ENCODE peak calls at places on chromosome 17, in ten cellular contexts. Y is aorta; E is T-helper 17 cell; L is gastroesophageal sphincter; W is naive thymus-derived CD8-positive, alpha-beta T cell; T is left colon; V is SK-N-SH treated with all-trans-retinoic acid at 6 μM for 48 hours; D is lung; M is A549; C is stimulated activated naive CD8-positive, alpha-beta T cell treated with anti-CD3 and anti-CD28 coated beads, Interleukin-15, amount 100 ng/mL, for 72 hours. K is an unnamed sample.

GRCh38 chr17:79826210-79826680 is 13.0 kb downstream of the CBX4 start:
- ATAC-seq in W (no peak), V (no peak), T (no peak), E (no peak), L (no peak), C (no peak), Y (no peak), M (no peak), D (no peak), K (no peak)

GRCh38 chr17:20234266-20234665 is 225.1 kb downstream of the SPECC1 start:
- ATAC-seq in M (no peak), C (peak), L (no peak), V (no peak), D (no peak), T (no peak), E (peak), W (peak), Y (no peak), K (no peak)

GRCh38 chr17:6701719-6702118 is 11.4 kb downstream of the SLC13A5 start:
- ATAC-seq in T (no peak), E (peak), V (peak), W (peak), Y (no peak), C (peak), L (no peak), D (no peak), M (peak), K (no peak)

GRCh38 chr17:55284001-55284884 is 19.5 kb downstream of the HLF start:
- ATAC-seq in Y (no peak), E (no peak), W (no peak), M (no peak), C (no peak), D (peak), T (no peak), V (no peak), L (no peak), K (peak)

GRCh38 chr17:51527230-51527982 is 267.1 kb downstream of the UTP18 start:
- ATAC-seq in V (no peak), W (no peak), E (no peak), D (peak), L (no peak), T (no peak), Y (no peak), C (no peak), M (no peak), K (no peak)

GRCh38 chr17:49963277-49963625 is 5.7 kb upstream of the DLX4 start:
- ATAC-seq in E (no peak), W (no peak), Y (no peak), D (no peak), L (no peak), M (no peak), V (no peak), T (no peak), C (no peak), K (no peak)

GRCh38 chr17:40535924-40536717 is 29.2 kb downstream of the CCR7 start:
- ATAC-seq in E (no peak), M (no peak), L (peak), C (no peak), W (no peak), D (no peak), T (no peak), Y (peak), V (no peak), K (peak)

GRCh38 chr17:77394540-77395295 is 253.9 kb downstream of the SEC14L1 start:
- ATAC-seq in E (no peak), Y (no peak), V (peak), M (no peak), D (no peak), L (no peak), C (no peak), T (peak), W (no peak), K (peak)

GRCh38 chr17:14019186-14019956 is 49.9 kb upstream of the COX10 start:
- ATAC-seq in Y (no peak), W (no peak), M (no peak), E (no peak), C (peak), T (no peak), D (no peak), L (no peak), V (no peak), K (peak)

GRCh38 chr17:2855063-2855600 is 58.9 kb downstream of the RAP1GAP2 start:
- ATAC-seq in Y (no peak), D (no peak), E (no peak), T (no peak), W (no peak), C (no peak), V (no peak), M (no peak), L (no peak), K (no peak)

GRCh38 chr17:39408360-39408759 is 6.9 kb upstream of the FBXL20 start:
- ATAC-seq in M (no peak), T (no peak), E (no peak), W (no peak), V (no peak), D (no peak), Y (no peak), L (no peak), C (no peak), K (no peak)

GRCh38 chr17:81518785-81519283 is 6.2 kb upstream of the ACTG1 start:
- ATAC-seq in C (no peak), L (peak), Y (peak), M (peak), E (no peak), V (no peak), D (peak), W (peak), T (peak), K (peak)

GRCh38 chr17:31509805-31510177 is 118.3 kb downstream of the RAB11FIP4 start:
- ATAC-seq in D (no peak), V (no peak), Y (no peak), L (no peak), C (no peak), M (no peak), T (no peak), E (no peak), W (no peak), K (no peak)

GRCh38 chr17:27477050-27477647 is 20.9 kb downstream of the KSR1 start:
- ATAC-seq in V (no peak), Y (no peak), M (no peak), L (no peak), E (no peak), W (no peak), D (no peak), T (no peak), C (no peak), K (no peak)

GRCh38 chr17:38444151-38444550 is 15.9 kb downstream of the ARHGAP23 start:
- ATAC-seq in L (peak), M (peak), V (peak), D (peak), T (peak), E (peak), C (peak), W (peak), Y (peak), K (peak)

GRCh38 chr17:46194393-46195216 is 1.4 kb upstream of the KANSL1 start:
- ATAC-seq in L (no peak), T (no peak), W (peak), Y (no peak), M (no peak), E (peak), C (peak), D (no peak), V (peak), K (no peak)

GRCh38 chr17:46774108-46774737 is 44.3 kb downstream of the WNT3 start:
- ATAC-seq in T (no peak), C (no peak), D (no peak), V (no peak), M (no peak), E (no peak), L (no peak), Y (no peak), W (no peak), K (no peak)

GRCh38 chr17:46841561-46842379 is 9.6 kb upstream of the WNT9B start:
- ATAC-seq in M (peak), Y (peak), E (no peak), T (peak), C (peak), D (no peak), L (no peak), V (peak), W (peak), K (peak)

GRCh38 chr17:59381716-59382570 is 50.5 kb downstream of the YPEL2 start:
- ATAC-seq in Y (peak), V (no peak), C (no peak), D (no peak), W (no peak), T (peak), M (peak), L (peak), E (no peak), K (no peak)

GRCh38 chr17:8468109-8468508 is 32.4 kb downstream of the NDEL1 start:
- ATAC-seq in L (no peak), Y (no peak), C (no peak), W (no peak), E (no peak), T (no peak), D (no peak), V (no peak), M (no peak), K (no peak)

GRCh38 chr17:58233547-58233946 is 4.8 kb upstream of the LPO start:
- ATAC-seq in L (no peak), M (no peak), Y (no peak), T (no peak), D (no peak), E (peak), C (no peak), W (no peak), V (no peak), K (peak)

GRCh38 chr17:38508570-38508950 is 80.3 kb downstream of the ARHGAP23 start:
- ATAC-seq in Y (no peak), L (no peak), M (no peak), C (no peak), V (no peak), D (no peak), E (no peak), T (no peak), W (no peak), K (peak)

GRCh38 chr17:72463287-72464102 is 342.7 kb downstream of the SOX9 start:
- ATAC-seq in D (no peak), Y (no peak), L (no peak), W (no peak), T (no peak), E (no peak), M (no peak), C (no peak), V (no peak), K (no peak)

GRCh38 chr17:55215711-55216110 is 49.0 kb upstream of the HLF start:
- ATAC-seq in L (no peak), D (peak), V (no peak), Y (no peak), M (no peak), C (no peak), T (no peak), W (no peak), E (no peak), K (no peak)

GRCh38 chr17:44002141-44002848 is 2.1 kb upstream of the NAGS start:
- ATAC-seq in W (no peak), C (no peak), Y (no peak), E (no peak), V (no peak), L (no peak), D (no peak), T (no peak), M (no peak), K (peak)

GRCh38 chr17:65229596-65229995 is 92.4 kb downstream of the RGS9 start:
- ATAC-seq in E (no peak), D (no peak), C (peak), Y (no peak), V (no peak), M (no peak), L (no peak), T (no peak), W (no peak), K (no peak)

GRCh38 chr17:79862771-79863440 is 23.7 kb upstream of the CBX4 start:
- ATAC-seq in T (no peak), M (peak), C (no peak), L (no peak), D (no peak), V (no peak), W (no peak), E (no peak), Y (no peak), K (no peak)

GRCh38 chr17:50057521-50057991 is 1.6 kb downstream of the ITGA3 start:
- ATAC-seq in C (no peak), D (no peak), L (no peak), V (no peak), W (no peak), M (no peak), E (no peak), Y (no peak), T (peak), K (no peak)

GRCh38 chr17:1108560-1108809 is 71.3 kb downstream of the ABR start:
- ATAC-seq in L (no peak), Y (no peak), D (peak), E (peak), C (no peak), V (peak), M (peak), W (no peak), T (peak), K (peak)